ENCODE peak calls at places on chromosomes 13 and 19, in nine cellular contexts. One of them, this sample, is unnamed.

GRCh38 chr19:7869453-7869909 is 4.7 kb downstream of the PRR36 start:
- DNase-seq in naive thymus-derived CD8-positive, alpha-beta T cell: peak
- DNase-seq in transverse colon: peak
- DNase-seq in iris pigment epithelial cell: peak
- DNase-seq in CD8-positive, alpha-beta T cell: peak
- DNase-seq in GM12865: peak
- DNase-seq in astrocyte of the spinal cord: no peak
- DNase-seq in neural crest cell: peak
- DNase-seq in epithelial cell of prostate: no peak
- DNase-seq in this sample: no peak

GRCh38 chr13:23500858-23501257 is 67.4 kb upstream of the SACS start:
- DNase-seq in naive thymus-derived CD8-positive, alpha-beta T cell: no peak
- DNase-seq in transverse colon: no peak
- DNase-seq in iris pigment epithelial cell: peak
- DNase-seq in CD8-positive, alpha-beta T cell: no peak
- DNase-seq in GM12865: no peak
- DNase-seq in astrocyte of the spinal cord: peak
- DNase-seq in neural crest cell: no peak
- DNase-seq in epithelial cell of prostate: no peak
- DNase-seq in this sample: peak

GRCh38 chr19:7685546-7686445 is 5.2 kb downstream of the TRAPPC5 start:
- DNase-seq in naive thymus-derived CD8-positive, alpha-beta T cell: no peak
- DNase-seq in transverse colon: no peak
- DNase-seq in iris pigment epithelial cell: no peak
- DNase-seq in CD8-positive, alpha-beta T cell: no peak
- DNase-seq in GM12865: no peak
- DNase-seq in astrocyte of the spinal cord: no peak
- DNase-seq in neural crest cell: peak
- DNase-seq in epithelial cell of prostate: no peak
- DNase-seq in this sample: no peak

GRCh38 chr13:48155850-48156249 is 60.9 kb upstream of the MED4 start:
- DNase-seq in naive thymus-derived CD8-positive, alpha-beta T cell: peak
- DNase-seq in transverse colon: no peak
- DNase-seq in iris pigment epithelial cell: peak
- DNase-seq in CD8-positive, alpha-beta T cell: peak
- DNase-seq in GM12865: peak
- DNase-seq in astrocyte of the spinal cord: peak
- DNase-seq in neural crest cell: no peak
- DNase-seq in epithelial cell of prostate: peak
- DNase-seq in this sample: peak

GRCh38 chr19:8515317-8515716 is 1.4 kb upstream of the ZNF414 start:
- DNase-seq in naive thymus-derived CD8-positive, alpha-beta T cell: peak
- DNase-seq in transverse colon: no peak
- DNase-seq in iris pigment epithelial cell: no peak
- DNase-seq in CD8-positive, alpha-beta T cell: peak
- DNase-seq in GM12865: no peak
- DNase-seq in astrocyte of the spinal cord: no peak
- DNase-seq in neural crest cell: no peak
- DNase-seq in epithelial cell of prostate: no peak
- DNase-seq in this sample: no peak

GRCh38 chr19:57947419-57948134 is at the start of gene ZNF256:
- DNase-seq in naive thymus-derived CD8-positive, alpha-beta T cell: peak
- DNase-seq in transverse colon: peak
- DNase-seq in iris pigment epithelial cell: peak
- DNase-seq in CD8-positive, alpha-beta T cell: peak
- DNase-seq in GM12865: peak
- DNase-seq in astrocyte of the spinal cord: peak
- DNase-seq in neural crest cell: peak
- DNase-seq in epithelial cell of prostate: peak
- DNase-seq in this sample: peak

GRCh38 chr19:55149078-55150003 is at the start of gene TNNT1:
- DNase-seq in naive thymus-derived CD8-positive, alpha-beta T cell: no peak
- DNase-seq in transverse colon: no peak
- DNase-seq in iris pigment epithelial cell: no peak
- DNase-seq in CD8-positive, alpha-beta T cell: no peak
- DNase-seq in GM12865: no peak
- DNase-seq in astrocyte of the spinal cord: no peak
- DNase-seq in neural crest cell: no peak
- DNase-seq in epithelial cell of prostate: no peak
- DNase-seq in this sample: no peak

GRCh38 chr13:51577690-51578089 is 6.6 kb upstream of the WDFY2 start:
- DNase-seq in naive thymus-derived CD8-positive, alpha-beta T cell: no peak
- DNase-seq in transverse colon: no peak
- DNase-seq in iris pigment epithelial cell: no peak
- DNase-seq in CD8-positive, alpha-beta T cell: no peak
- DNase-seq in GM12865: no peak
- DNase-seq in astrocyte of the spinal cord: no peak
- DNase-seq in neural crest cell: no peak
- DNase-seq in epithelial cell of prostate: no peak
- DNase-seq in this sample: peak

GRCh38 chr19:10288662-10289166 is 1.0 kb upstream of the ICAM5 start:
- DNase-seq in naive thymus-derived CD8-positive, alpha-beta T cell: peak
- DNase-seq in transverse colon: peak
- DNase-seq in iris pigment epithelial cell: peak
- DNase-seq in CD8-positive, alpha-beta T cell: peak
- DNase-seq in GM12865: peak
- DNase-seq in astrocyte of the spinal cord: no peak
- DNase-seq in neural crest cell: peak
- DNase-seq in epithelial cell of prostate: no peak
- DNase-seq in this sample: no peak

GRCh38 chr19:58460039-58460438 is 6.8 kb upstream of the ZNF324 start:
- DNase-seq in naive thymus-derived CD8-positive, alpha-beta T cell: no peak
- DNase-seq in transverse colon: no peak
- DNase-seq in iris pigment epithelial cell: no peak
- DNase-seq in CD8-positive, alpha-beta T cell: no peak
- DNase-seq in GM12865: no peak
- DNase-seq in astrocyte of the spinal cord: no peak
- DNase-seq in neural crest cell: no peak
- DNase-seq in epithelial cell of prostate: no peak
- DNase-seq in this sample: peak

GRCh38 chr19:33257828-33258227 is 32.2 kb upstream of the SLC7A10 start:
- DNase-seq in naive thymus-derived CD8-positive, alpha-beta T cell: no peak
- DNase-seq in transverse colon: no peak
- DNase-seq in iris pigment epithelial cell: no peak
- DNase-seq in CD8-positive, alpha-beta T cell: no peak
- DNase-seq in GM12865: no peak
- DNase-seq in astrocyte of the spinal cord: no peak
- DNase-seq in neural crest cell: no peak
- DNase-seq in epithelial cell of prostate: no peak
- DNase-seq in this sample: no peak